ENCODE peak calls at places on chromosome X, in four cellular contexts. R is K562, K is HepG2, W is GM12878. L is an unnamed sample.

GRCh38 chrX:139932077-139932900 is 564 bp downstream of the ATP11C start:
- DNase-seq in R (peak), K (no peak), W (no peak), L (peak)

GRCh38 chrX:14616876-14617275 is 87.5 kb downstream of the GLRA2 start:
- DNase-seq in R (no peak), K (no peak), W (no peak), L (no peak)

GRCh38 chrX:3548743-3549441 is 164.6 kb downstream of the PRKX start:
- DNase-seq in R (no peak), K (peak), W (no peak), L (peak)

GRCh38 chrX:41933546-41933945 is 10.2 kb upstream of the CASK start:
- DNase-seq in R (no peak), K (no peak), W (no peak), L (no peak)

GRCh38 chrX:136585960-136586359 is 53.9 kb downstream of the VGLL1 start:
- DNase-seq in R (no peak), K (no peak), W (no peak), L (no peak)

GRCh38 chrX:70554523-70554922 is 109.9 kb downstream of the DLG3 start:
- DNase-seq in R (no peak), K (no peak), W (no peak), L (no peak)

GRCh38 chrX:30906726-30907125 is 17.7 kb upstream of the TAB3 start:
- DNase-seq in R (no peak), K (no peak), W (no peak), L (no peak)

GRCh38 chrX:79174949-79175644 is 30.6 kb downstream of the GPR174 start:
- DNase-seq in R (no peak), K (no peak), W (no peak), L (no peak)

GRCh38 chrX:48890934-48891401 is 6.6 kb downstream of the TIMM17B start:
- DNase-seq in R (no peak), K (no peak), W (no peak), L (peak)

GRCh38 chrX:84735025-84735424 is 232.8 kb upstream of the HDX start:
- DNase-seq in R (no peak), K (peak), W (no peak), L (no peak)

GRCh38 chrX:153762636-153763173 is 1.3 kb upstream of the PLXNB3 start:
- DNase-seq in R (no peak), K (no peak), W (no peak), L (no peak)

GRCh38 chrX:51893931-51894696 is 691 bp downstream of the MAGED1 start:
- DNase-seq in R (no peak), K (no peak), W (no peak), L (peak)

GRCh38 chrX:151370906-151371305 is 26.1 kb upstream of the VMA21 start:
- DNase-seq in R (peak), K (peak), W (no peak), L (peak)

GRCh38 chrX:19019996-19020395 is 36.1 kb upstream of the PHKA2 start:
- DNase-seq in R (no peak), K (no peak), W (no peak), L (no peak)

DNA sequence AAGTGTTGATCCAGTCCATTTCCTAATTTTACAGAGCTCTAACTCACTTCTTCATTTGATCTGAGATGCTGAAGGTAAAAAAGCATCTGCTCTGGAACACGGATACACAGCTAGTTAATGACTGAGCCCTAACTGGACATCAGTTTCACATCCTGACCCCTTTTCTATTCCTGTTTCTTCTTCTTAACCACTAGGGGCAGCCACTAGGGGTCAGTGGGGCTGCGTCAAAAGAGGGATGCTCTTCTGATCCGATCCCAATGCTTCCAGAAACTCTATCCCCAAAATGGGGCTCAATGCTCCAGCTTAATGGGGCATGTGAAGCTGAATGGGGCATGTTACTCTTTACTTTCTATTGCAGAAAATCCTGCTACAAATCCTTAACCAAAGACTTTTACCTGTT is 33.4 kb upstream of the PHKA2 start:
- DNase-seq in R (peak), K (peak), W (no peak), L (peak)
- TF ChIP-seq RFX5 in R (no peak), K (no peak), W (no peak), L (no peak)

DNA sequence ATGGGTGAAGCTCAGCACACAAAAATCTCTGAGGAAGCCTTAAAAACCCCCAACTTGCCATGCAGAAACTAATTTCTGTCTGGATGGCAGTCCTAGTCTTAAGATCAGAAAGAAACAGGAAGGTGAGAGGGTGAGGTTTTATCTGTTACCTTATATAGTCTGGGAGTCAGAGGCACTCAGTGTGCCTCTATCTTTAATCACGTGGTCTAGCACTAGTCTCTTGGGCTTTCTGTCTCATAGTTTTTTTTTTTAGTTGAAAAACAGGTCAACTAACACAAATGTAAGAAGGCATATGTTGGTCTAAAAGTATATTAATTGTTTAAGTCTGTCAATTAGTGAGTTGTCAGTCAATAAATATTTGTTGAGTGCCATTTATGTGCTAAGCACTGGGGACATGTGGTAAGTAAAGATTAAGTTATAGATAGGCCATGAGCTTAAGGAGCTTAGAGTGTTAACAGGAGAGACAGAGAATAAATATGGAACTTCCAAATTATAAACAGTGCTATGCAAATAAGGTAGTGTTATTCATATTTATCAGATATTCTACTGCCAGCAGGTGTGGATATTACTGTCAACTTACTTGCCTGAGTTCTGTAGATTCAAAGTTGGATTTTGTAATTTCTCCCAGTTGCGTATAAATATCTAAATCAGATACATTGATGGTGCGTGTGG is 6.9 kb downstream of the CYBB start:
- DNase-seq in R (no peak), K (no peak), W (peak), L (no peak)
- TF ChIP-seq FOXM1 in R (no peak), K (no peak), W (no peak), L (no peak)

GRCh38 chrX:17494231-17494630 is 119.2 kb downstream of the NHS start:
- DNase-seq in R (no peak), K (no peak), W (no peak), L (no peak)

GRCh38 chrX:17497193-17497592 is 122.2 kb downstream of the NHS start:
- DNase-seq in R (no peak), K (no peak), W (no peak), L (no peak)

GRCh38 chrX:17496407-17496806 is 121.4 kb downstream of the NHS start:
- DNase-seq in R (no peak), K (no peak), W (no peak), L (no peak)

GRCh38 chrX:17499512-17499911 is 124.5 kb downstream of the NHS start:
- DNase-seq in R (no peak), K (no peak), W (no peak), L (no peak)

GRCh38 chrX:17495052-17495451 is 120.1 kb downstream of the NHS start:
- DNase-seq in R (no peak), K (peak), W (no peak), L (no peak)
- TF ChIP-seq RFX5 in R (no peak), K (no peak), W (no peak), L (no peak)

DNA sequence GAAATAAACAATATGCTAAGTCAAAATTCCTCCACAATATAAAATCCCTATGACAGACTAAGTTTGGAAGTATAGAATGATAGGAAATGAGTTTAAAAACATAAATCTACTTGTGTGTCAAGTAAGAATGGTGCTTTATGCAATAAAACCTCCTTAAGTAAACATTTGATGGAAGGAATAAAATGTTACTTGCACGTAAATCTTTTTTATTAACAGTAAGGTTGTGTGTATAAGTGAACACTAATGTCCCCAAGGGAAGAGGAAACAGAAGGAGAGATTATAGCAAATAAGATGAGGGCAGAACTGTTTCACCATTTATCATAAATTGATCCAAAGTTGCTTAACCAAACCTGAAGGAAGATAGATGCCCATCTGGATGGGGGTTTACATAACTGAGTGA is 86.8 kb downstream of the FRMPD4 start:
- DNase-seq in R (no peak), K (no peak), W (no peak), L (no peak)
- TF ChIP-seq FOXM1 in R (no peak), K (no peak), W (no peak), L (no peak)

DNA sequence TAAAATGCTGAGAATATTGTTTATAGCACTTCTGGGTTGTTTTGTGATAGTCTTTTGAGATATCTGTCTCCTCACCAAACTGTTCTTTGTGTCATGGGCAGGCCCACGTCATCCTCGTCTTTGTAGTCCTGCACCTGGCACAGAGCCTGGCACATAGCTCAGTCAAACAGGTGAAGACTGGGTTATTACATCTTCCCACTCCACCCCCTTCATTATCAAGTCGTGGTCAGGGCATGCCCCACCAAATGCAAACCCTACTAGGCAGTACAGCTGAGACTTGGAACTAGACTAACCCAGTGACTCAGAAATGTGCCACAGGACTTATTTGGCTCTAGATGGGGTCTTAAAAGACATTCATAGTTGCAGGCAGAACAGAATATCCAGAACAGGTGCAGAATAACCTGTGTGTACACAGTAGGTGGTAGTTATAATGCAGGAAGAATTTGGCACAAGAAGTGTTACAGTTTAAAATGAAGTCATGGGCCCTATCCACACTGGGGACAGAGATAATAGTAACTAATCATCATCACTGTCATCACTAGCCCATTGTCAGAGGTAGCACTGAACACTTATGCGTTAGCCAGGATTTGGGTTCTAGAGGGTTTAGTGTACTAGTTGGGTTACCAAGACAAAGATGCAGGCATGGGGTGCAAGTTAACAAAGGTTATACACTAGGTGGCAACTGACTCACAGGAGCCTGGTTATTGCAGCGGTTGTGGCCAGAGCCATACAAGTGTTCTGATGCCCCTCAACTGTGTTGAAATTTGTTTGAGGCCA is 74.9 kb downstream of the TBL1X start:
- DNase-seq in R (no peak), K (no peak), W (no peak), L (no peak)
- TF ChIP-seq RFX5 in R (no peak), K (no peak), W (no peak), L (no peak)

DNA sequence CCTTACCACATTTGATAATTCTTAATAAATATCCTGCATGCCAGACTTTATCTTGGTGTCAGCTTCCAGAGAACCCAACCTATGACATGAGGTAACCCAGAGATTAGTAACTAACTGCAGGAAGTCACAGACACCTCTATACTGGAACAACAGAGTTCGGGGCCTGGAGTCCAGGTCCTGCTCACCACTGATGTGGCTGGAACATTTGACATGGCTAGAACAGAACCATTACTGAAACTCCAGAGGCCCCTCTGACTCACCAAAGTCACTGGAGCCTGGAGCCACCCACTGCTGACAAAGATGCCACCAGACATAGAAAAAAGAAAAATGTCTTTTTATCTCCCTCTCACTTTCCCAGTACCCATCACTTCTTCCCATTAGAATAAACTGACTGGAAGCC is 403.7 kb downstream of the MID1IP1 start:
- DNase-seq in R (no peak), K (no peak), W (no peak), L (no peak)
- TF ChIP-seq FOXM1 in R (no peak), K (no peak), W (no peak), L (no peak)

DNA sequence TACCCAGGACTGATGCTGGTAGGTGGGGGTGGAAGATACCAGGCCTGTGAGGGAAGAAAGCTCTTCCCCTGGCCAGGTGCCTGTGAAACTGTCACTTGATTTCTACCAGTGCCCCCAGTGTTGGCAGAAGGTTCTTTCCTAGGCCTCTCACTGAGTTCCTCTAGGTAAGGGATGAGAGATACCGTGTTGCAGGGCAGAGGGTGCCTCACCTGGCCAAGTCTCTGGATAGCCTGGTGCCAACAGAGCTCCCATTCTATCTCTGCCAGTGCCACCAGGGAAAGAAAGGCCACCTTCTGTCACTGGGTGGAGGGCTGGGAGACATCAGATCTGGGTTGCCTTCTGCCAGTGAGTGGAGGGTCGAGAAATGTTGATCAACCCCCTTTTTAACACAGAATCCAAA is 94.1 kb downstream of the RTL5 start:
- DNase-seq in R (no peak), K (no peak), W (no peak), L (no peak)
- TF ChIP-seq RFX5 in R (no peak), K (no peak), W (no peak), L (no peak)